ENCODE peak calls at places on chromosomes 7 and 10, in ten cellular contexts. J is naive thymus-derived CD8-positive, alpha-beta T cell; I is AG04449; P is upper lobe of right lung; M is ELR; L is stimulated activated CD4-positive, alpha-beta T cell treated with anti-CD3 and anti-CD28 coated beads, Interleukin-4, amount 100 ng/mL, for 24 hours; K is transverse colon; N is foreskin melanocyte; X is A549; C is GF-D8. Y is an unnamed sample.

GRCh38 chr10:112208981-112209380 is 25.4 kb upstream of the GPAM start:
- DNase-seq in P (no peak), J (no peak), M (peak), K (no peak), C (no peak), I (no peak), X (no peak), N (no peak), L (no peak), Y (no peak)

GRCh38 chr7:39407139-39407538 is 159.1 kb upstream of the YAE1 start:
- DNase-seq in I (no peak), X (no peak), L (no peak), K (no peak), C (no peak), M (no peak), N (no peak), P (no peak), J (no peak), Y (no peak)

GRCh38 chr7:24227068-24227467 is 56.9 kb upstream of the NPY start:
- DNase-seq in P (no peak), N (no peak), J (no peak), I (no peak), M (no peak), C (no peak), L (no peak), X (no peak), K (no peak), Y (no peak)

GRCh38 chr7:44967571-44968446 is 11.0 kb downstream of the MYO1G start:
- DNase-seq in P (peak), X (peak), C (no peak), N (no peak), I (no peak), L (no peak), J (no peak), M (peak), K (no peak), Y (no peak)

GRCh38 chr10:4740471-4740870 is 85.5 kb upstream of the AKR1E2 start:
- DNase-seq in K (no peak), C (no peak), M (no peak), L (no peak), N (no peak), J (no peak), X (no peak), I (no peak), P (no peak), Y (no peak)

GRCh38 chr10:116097239-116097751 is 175.7 kb downstream of the GFRA1 start:
- DNase-seq in P (no peak), I (no peak), L (no peak), X (no peak), N (no peak), M (no peak), C (no peak), K (no peak), J (no peak), Y (no peak)

GRCh38 chr10:104925232-104925851 is 284.3 kb downstream of the SORCS3 start:
- DNase-seq in X (peak), J (no peak), I (no peak), L (peak), M (peak), P (no peak), K (peak), N (peak), C (no peak), Y (no peak)

GRCh38 chr10:12934777-12935176 is 66.7 kb downstream of the CCDC3 start:
- DNase-seq in N (no peak), M (peak), K (no peak), L (no peak), X (peak), I (no peak), C (no peak), J (no peak), P (no peak), Y (no peak)

GRCh38 chr10:123997486-123998196 is 95.8 kb downstream of the CHST15 start:
- DNase-seq in I (peak), N (peak), C (no peak), M (peak), X (peak), K (no peak), P (peak), J (no peak), L (no peak), Y (no peak)

GRCh38 chr7:151404216-151405011 is 5.4 kb downstream of the WDR86 start:
- DNase-seq in J (no peak), C (no peak), P (peak), X (peak), L (no peak), K (peak), N (no peak), M (peak), I (no peak), Y (peak)

GRCh38 chr7:723541-723940 is 3.0 kb upstream of the DNAAF5 start:
- DNase-seq in X (no peak), M (no peak), L (no peak), N (no peak), P (no peak), J (no peak), K (no peak), C (no peak), I (no peak), Y (no peak)

GRCh38 chr7:111407258-111407657 is 155.0 kb downstream of the IMMP2L start:
- DNase-seq in L (no peak), M (no peak), I (no peak), P (no peak), N (no peak), J (no peak), K (no peak), C (no peak), X (no peak), Y (no peak)

GRCh38 chr7:137874390-137874789 is 27.6 kb upstream of the DGKI start:
- DNase-seq in I (peak), N (no peak), K (no peak), X (no peak), J (no peak), M (peak), C (no peak), P (no peak), L (no peak), Y (no peak)

GRCh38 chr7:26048663-26049062 is 103.3 kb upstream of the NFE2L3 start:
- DNase-seq in C (no peak), X (no peak), P (no peak), N (no peak), I (no peak), M (no peak), K (no peak), J (no peak), L (no peak), Y (no peak)

GRCh38 chr10:112875474-112876267 is 74.4 kb upstream of the TCF7L2 start:
- DNase-seq in K (peak), P (no peak), J (no peak), I (peak), N (no peak), L (no peak), X (peak), M (peak), C (no peak), Y (no peak)

GRCh38 chr7:69654381-69654780 is 56.1 kb downstream of the AUTS2 start:
- DNase-seq in J (no peak), L (no peak), I (no peak), C (no peak), M (no peak), N (no peak), X (peak), P (no peak), K (no peak), Y (no peak)

GRCh38 chr7:42831051-42831952 is 80.6 kb downstream of the C7orf25 start:
- DNase-seq in J (no peak), I (no peak), P (peak), C (no peak), K (peak), M (peak), L (no peak), X (peak), N (peak), Y (no peak)

GRCh38 chr7:121366852-121367431 is 29.2 kb downstream of the FAM3C start:
- DNase-seq in M (peak), I (no peak), J (no peak), C (peak), N (peak), P (no peak), X (peak), L (peak), K (no peak), Y (peak)

GRCh38 chr10:87761153-87761552 is 56.9 kb downstream of the ATAD1 start:
- DNase-seq in M (no peak), X (no peak), J (no peak), N (no peak), L (no peak), I (no peak), P (no peak), K (no peak), C (no peak), Y (no peak)

GRCh38 chr7:266851-267840 is 22.8 kb upstream of the FOXL3 start:
- DNase-seq in K (peak), P (no peak), J (no peak), X (no peak), M (peak), I (no peak), N (no peak), C (no peak), L (no peak), Y (no peak)

GRCh38 chr10:79001082-79001885 is 67.5 kb upstream of the ZMIZ1 start:
- DNase-seq in C (peak), P (no peak), L (no peak), X (no peak), K (no peak), M (peak), I (no peak), J (no peak), N (peak), Y (no peak)

GRCh38 chr7:54245046-54245445 is 297.1 kb upstream of the VSTM2A start:
- DNase-seq in C (no peak), X (no peak), M (no peak), J (no peak), K (no peak), P (no peak), N (no peak), L (no peak), I (no peak), Y (no peak)

GRCh38 chr7:93944673-93945072 is 23.1 kb downstream of the GNG11 start:
- DNase-seq in C (no peak), K (no peak), P (no peak), X (no peak), M (no peak), J (no peak), L (no peak), I (no peak), N (no peak), Y (no peak)

GRCh38 chr10:125742465-125742864 is 23.0 kb downstream of the EDRF1 start:
- DNase-seq in X (peak), C (no peak), K (no peak), P (no peak), I (no peak), M (peak), L (no peak), J (no peak), N (no peak), Y (no peak)

Y was measured in effector memory CD8-positive, alpha-beta T cell.